ENCODE peak calls at places on chromosomes 16 and 17, in nine cellular contexts. F is spleen, V is breast epithelium, W is HepG2, L is prostate gland, M is HCT116, Z is transverse colon, D is stomach, K is GM12892. N is an unnamed sample.

GRCh38 chr16:1428511-1428910 is 2.4 kb upstream of the PERCC1 start:
- DNase-seq in F (peak; percentile 91), V (peak; percentile 48), W (no peak), L (no peak), M (no peak), Z (no peak), D (no peak), K (no peak), N (peak; percentile 93)

GRCh38 chr17:74343526-74344284 is 17.7 kb downstream of the KIF19 start:
- DNase-seq in F (no peak), V (no peak), W (no peak), L (no peak), M (no peak), Z (no peak), D (no peak), K (no peak), N (no peak)

GRCh38 chr17:2170023-2170422 is 115.1 kb downstream of the HIC1 start:
- DNase-seq in F (no peak), V (no peak), W (peak; percentile 35), L (no peak), M (no peak), Z (peak; percentile 39), D (no peak), K (no peak), N (peak; percentile 25)

GRCh38 chr16:10616744-10617640 is 36.6 kb upstream of the EMP2 start:
- DNase-seq in F (no peak), V (peak; percentile 74), W (peak; percentile 96), L (peak; percentile 85), M (peak; percentile 8), Z (peak; percentile 82), D (peak; percentile 73), K (no peak), N (no peak)

GRCh38 chr17:81428121-81428515 is 32.9 kb downstream of the BAHCC1 start:
- DNase-seq in F (no peak), V (no peak), W (no peak), L (no peak), M (no peak), Z (peak; percentile 52), D (peak; percentile 79), K (no peak), N (no peak)

GRCh38 chr16:89257281-89257731 is 39.8 kb downstream of the ZNF778 start:
- DNase-seq in F (no peak), V (no peak), W (no peak), L (no peak), M (no peak), Z (no peak), D (no peak), K (no peak), N (no peak)

GRCh38 chr17:44218344-44219125 is 940 bp downstream of the UBTF start:
- DNase-seq in F (peak; percentile 97), V (peak; percentile 80), W (peak; percentile 89), L (peak; percentile 87), M (peak; percentile 74), Z (peak; percentile 92), D (peak; percentile 91), K (peak; percentile 80), N (peak; percentile 80)

GRCh38 chr17:73643012-73643845 is 1.0 kb downstream of the SDK2 start:
- DNase-seq in F (peak; percentile 88), V (no peak), W (no peak), L (peak; percentile 26), M (no peak), Z (peak; percentile 34), D (peak; percentile 17), K (no peak), N (peak; percentile 41)

GRCh38 chr17:17681187-17681743 is at the start of gene RAI1:
- DNase-seq in F (peak; percentile 94), V (peak; percentile 73), W (peak; percentile 56), L (peak; percentile 78), M (no peak), Z (peak; percentile 80), D (peak; percentile 81), K (peak; percentile 74), N (peak; percentile 74)

GRCh38 chr17:559699-560378 is 154.8 kb downstream of the VPS53 start:
- DNase-seq in F (no peak), V (no peak), W (no peak), L (no peak), M (no peak), Z (no peak), D (no peak), K (no peak), N (no peak)

GRCh38 chr17:62876063-62876462 is 67.9 kb upstream of the MARCHF10 start:
- DNase-seq in F (no peak), V (no peak), W (no peak), L (no peak), M (no peak), Z (no peak), D (no peak), K (no peak), N (no peak)

GRCh38 chr16:2835638-2836493 is 5.8 kb downstream of the ZG16B start:
- DNase-seq in F (peak; percentile 40), V (peak; percentile 98), W (peak; percentile 72), L (peak; percentile 74), M (peak; percentile 96), Z (peak; percentile 63), D (peak; percentile 84), K (no peak), N (no peak)
- TF ChIP-seq POLR2AphosphoS5 in F (no peak), V (peak; percentile 81), W (no peak), L (peak; percentile 76), M (peak; percentile 76), Z (no peak), D (no peak), K (no peak), N (no peak)

GRCh38 chr17:82780981-82781893 is 29.4 kb downstream of the TBCD start:
- DNase-seq in F (no peak), V (no peak), W (no peak), L (no peak), M (no peak), Z (no peak), D (no peak), K (no peak), N (no peak)

GRCh38 chr17:82780195-82780594 is 28.3 kb downstream of the TBCD start:
- DNase-seq in F (no peak), V (no peak), W (no peak), L (no peak), M (no peak), Z (no peak), D (no peak), K (no peak), N (no peak)

GRCh38 chr17:82782657-82783207 is 30.9 kb downstream of the TBCD start:
- DNase-seq in F (peak; percentile 85), V (no peak), W (no peak), L (no peak), M (no peak), Z (no peak), D (no peak), K (no peak), N (no peak)

GRCh38 chr17:82783498-82783897 is 31.6 kb downstream of the TBCD start:
- DNase-seq in F (no peak), V (no peak), W (no peak), L (no peak), M (no peak), Z (no peak), D (no peak), K (no peak), N (no peak)

DNA sequence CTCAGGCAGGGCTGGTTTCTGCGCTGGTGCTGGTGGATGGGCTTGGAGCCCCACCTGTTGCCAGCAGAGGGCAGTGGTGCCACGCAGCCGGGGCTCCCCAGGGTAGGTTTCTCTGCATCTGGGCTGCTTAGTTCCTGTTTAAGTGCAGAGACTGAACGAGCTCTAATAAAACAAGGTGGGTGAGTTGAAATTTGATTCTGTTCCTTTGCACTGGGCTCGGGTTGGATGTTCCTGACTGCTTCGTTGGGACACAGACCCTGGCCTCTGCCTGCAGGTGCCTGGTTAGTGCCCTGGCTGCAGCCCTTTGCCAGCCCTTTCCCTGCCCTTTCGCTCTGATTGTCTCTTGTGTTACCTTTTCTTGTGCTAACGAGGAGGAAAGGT is 30.0 kb downstream of the TBCD start:
- DNase-seq in F (peak; percentile 97), V (peak; percentile 59), W (peak; percentile 50), L (peak; percentile 86), M (peak; percentile 36), Z (peak; percentile 88), D (peak; percentile 89), K (peak; percentile 96), N (peak; percentile 95)
- TF ChIP-seq POLR2AphosphoS5 in F (peak; percentile 72), V (no peak), W (no peak), L (peak; percentile 82), M (no peak), Z (no peak), D (no peak), K (no peak), N (no peak)

DNA sequence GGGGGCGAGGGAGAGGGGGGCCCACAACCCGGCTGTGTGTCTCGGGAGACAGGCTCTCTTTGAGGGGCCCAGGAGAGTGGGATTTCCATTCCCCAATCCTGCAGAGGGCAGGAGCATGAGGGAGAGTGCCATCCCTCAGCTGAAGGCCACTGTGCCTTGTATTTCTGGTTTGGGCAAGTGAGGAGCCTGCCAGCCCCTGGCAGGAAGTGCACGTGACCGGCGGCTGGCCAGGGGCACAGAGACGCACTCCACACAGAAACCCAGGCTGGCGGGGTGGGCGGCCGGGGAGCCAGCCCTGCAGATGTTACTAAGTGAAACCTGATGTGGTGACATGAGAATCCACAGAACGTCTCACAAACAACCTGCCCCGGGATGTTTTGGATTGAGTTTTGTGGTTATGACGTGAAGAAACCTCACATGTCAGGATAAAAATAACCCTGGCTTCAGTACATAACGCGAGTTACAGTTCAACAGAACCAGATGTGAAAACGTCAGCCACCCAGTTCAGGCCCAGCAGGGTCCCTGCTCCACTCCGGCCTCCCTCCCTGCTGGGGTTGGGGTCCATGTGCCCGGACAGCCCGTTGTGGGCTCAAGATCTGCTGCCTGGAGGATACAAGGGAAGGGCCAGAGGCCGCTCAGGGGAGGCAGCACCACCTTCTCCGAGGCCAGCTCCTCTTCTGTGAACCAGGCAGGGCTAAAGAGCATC is 51.7 kb upstream of the MTSS2 start:
- DNase-seq in F (peak; percentile 88), V (peak; percentile 91), W (no peak), L (peak; percentile 88), M (no peak), Z (peak; percentile 77), D (peak; percentile 55), K (peak; percentile 82), N (peak; percentile 87)
- TF ChIP-seq POLR2AphosphoS5 in F (peak; percentile 64), V (peak; percentile 78), W (no peak), L (peak; percentile 93), M (no peak), Z (peak; percentile 66), D (peak; percentile 62), K (no peak), N (peak; percentile 62)

GRCh38 chr16:22297871-22298733 is 893 bp downstream of the POLR3E start:
- DNase-seq in F (peak; percentile 78), V (peak; percentile 62), W (peak; percentile 93), L (peak; percentile 51), M (peak; percentile 94), Z (peak; percentile 64), D (peak; percentile 50), K (peak; percentile 52), N (peak; percentile 49)
- TF ChIP-seq POLR2AphosphoS5 in F (peak; percentile 66), V (peak; percentile 47), W (peak; percentile 99), L (no peak), M (peak; percentile 98), Z (no peak), D (peak; percentile 27), K (peak; percentile 96), N (peak; percentile 97)

DNA sequence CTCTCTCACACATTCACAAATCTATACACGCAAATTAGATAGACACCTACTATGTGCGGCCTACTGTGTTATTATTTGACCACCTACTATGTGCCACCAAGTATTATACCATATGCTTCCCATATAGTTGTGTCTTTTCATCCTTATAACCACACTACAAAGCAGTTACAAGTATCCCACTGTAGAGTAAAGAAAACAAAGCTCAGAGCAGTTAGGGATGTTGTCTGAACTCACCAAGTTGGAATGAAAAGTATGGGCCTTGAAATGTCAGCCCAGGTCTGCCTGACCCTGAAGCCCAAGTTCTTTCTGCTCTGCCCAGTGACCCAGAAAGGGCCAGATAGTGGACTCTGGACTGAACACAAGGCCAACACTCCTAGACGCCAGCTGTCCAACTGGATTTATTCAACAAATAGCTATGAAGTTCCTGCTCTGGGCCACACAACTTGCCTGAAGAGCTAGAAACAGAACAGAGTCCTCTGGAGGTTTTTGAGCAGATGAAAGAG is 8.5 kb downstream of the KRT37 start:
- DNase-seq in F (no peak), V (no peak), W (peak; percentile 93), L (no peak), M (no peak), Z (no peak), D (no peak), K (no peak), N (no peak)
- TF ChIP-seq POLR2AphosphoS5 in F (no peak), V (no peak), W (no peak), L (peak; percentile 18), M (no peak), Z (no peak), D (no peak), K (no peak), N (no peak)